ENCODE peak calls at places on chromosomes 16 and 17, in five cellular contexts. One of them, this sample, is unnamed.

GRCh38 chr16:59635674-59636073 is 901.6 kb upstream of the GOT2 start:
- DNase-seq in NCI-H2107: no peak
- DNase-seq in transverse colon: no peak
- DNase-seq in activated T-cell treated with anti-CD3 and anti-CD28 coated beads, Interleukin-2, amount 50 U/mL, for 1 hour: no peak
- DNase-seq in foreskin fibroblast: peak
- DNase-seq in this sample: no peak

GRCh38 chr17:28406478-28406824 is 439 bp upstream of the SLC46A1 start:
- DNase-seq in activated T-cell treated with anti-CD3 and anti-CD28 coated beads, Interleukin-2, amount 50 U/mL, for 1 hour: no peak
- DNase-seq in foreskin fibroblast: no peak
- DNase-seq in NCI-H2107: no peak
- DNase-seq in transverse colon: no peak
- DNase-seq in this sample: no peak

GRCh38 chr16:67865318-67865717 is 7.5 kb upstream of the EDC4 start:
- DNase-seq in foreskin fibroblast: no peak
- DNase-seq in transverse colon: peak
- DNase-seq in activated T-cell treated with anti-CD3 and anti-CD28 coated beads, Interleukin-2, amount 50 U/mL, for 1 hour: no peak
- DNase-seq in NCI-H2107: peak
- DNase-seq in this sample: no peak

GRCh38 chr16:79593074-79593531 is 7.4 kb downstream of the MAF start:
- DNase-seq in NCI-H2107: no peak
- DNase-seq in activated T-cell treated with anti-CD3 and anti-CD28 coated beads, Interleukin-2, amount 50 U/mL, for 1 hour: no peak
- DNase-seq in transverse colon: no peak
- DNase-seq in foreskin fibroblast: no peak
- DNase-seq in this sample: no peak

GRCh38 chr16:87834668-87835473 is 34.4 kb downstream of the SLC7A5 start:
- DNase-seq in foreskin fibroblast: peak
- DNase-seq in NCI-H2107: peak
- DNase-seq in transverse colon: no peak
- DNase-seq in activated T-cell treated with anti-CD3 and anti-CD28 coated beads, Interleukin-2, amount 50 U/mL, for 1 hour: peak
- DNase-seq in this sample: no peak

GRCh38 chr17:17180741-17181525 is 25.2 kb downstream of the PLD6 start:
- DNase-seq in transverse colon: no peak
- DNase-seq in NCI-H2107: no peak
- DNase-seq in foreskin fibroblast: no peak
- DNase-seq in activated T-cell treated with anti-CD3 and anti-CD28 coated beads, Interleukin-2, amount 50 U/mL, for 1 hour: no peak
- DNase-seq in this sample: no peak

GRCh38 chr16:67264866-67265265 is 14.5 kb upstream of the PLEKHG4 start:
- DNase-seq in NCI-H2107: no peak
- DNase-seq in foreskin fibroblast: no peak
- DNase-seq in transverse colon: no peak
- DNase-seq in activated T-cell treated with anti-CD3 and anti-CD28 coated beads, Interleukin-2, amount 50 U/mL, for 1 hour: no peak
- DNase-seq in this sample: no peak

GRCh38 chr16:56478228-56479049 is 27.1 kb downstream of the OGFOD1 start:
- DNase-seq in transverse colon: no peak
- DNase-seq in NCI-H2107: no peak
- DNase-seq in activated T-cell treated with anti-CD3 and anti-CD28 coated beads, Interleukin-2, amount 50 U/mL, for 1 hour: no peak
- DNase-seq in foreskin fibroblast: no peak
- DNase-seq in this sample: no peak

GRCh38 chr17:30378191-30378796 is 433 bp upstream of the CPD start:
- DNase-seq in transverse colon: peak
- DNase-seq in foreskin fibroblast: no peak
- DNase-seq in activated T-cell treated with anti-CD3 and anti-CD28 coated beads, Interleukin-2, amount 50 U/mL, for 1 hour: peak
- DNase-seq in NCI-H2107: no peak
- DNase-seq in this sample: no peak

GRCh38 chr16:84643180-84643583 is 5.1 kb upstream of the KLHL36 start:
- DNase-seq in activated T-cell treated with anti-CD3 and anti-CD28 coated beads, Interleukin-2, amount 50 U/mL, for 1 hour: no peak
- DNase-seq in foreskin fibroblast: peak
- DNase-seq in transverse colon: peak
- DNase-seq in NCI-H2107: no peak
- DNase-seq in this sample: no peak

GRCh38 chr17:4008496-4009163 is 44.4 kb upstream of the ATP2A3 start:
- DNase-seq in NCI-H2107: no peak
- DNase-seq in foreskin fibroblast: no peak
- DNase-seq in transverse colon: no peak
- DNase-seq in activated T-cell treated with anti-CD3 and anti-CD28 coated beads, Interleukin-2, amount 50 U/mL, for 1 hour: no peak
- DNase-seq in this sample: no peak

GRCh38 chr17:79925242-79925957 is 86.2 kb upstream of the CBX4 start:
- DNase-seq in foreskin fibroblast: no peak
- DNase-seq in activated T-cell treated with anti-CD3 and anti-CD28 coated beads, Interleukin-2, amount 50 U/mL, for 1 hour: no peak
- DNase-seq in transverse colon: peak
- DNase-seq in NCI-H2107: peak
- DNase-seq in this sample: no peak

GRCh38 chr16:54136276-54136625 is 150.3 kb downstream of the IRX3 start:
- DNase-seq in foreskin fibroblast: peak
- DNase-seq in NCI-H2107: no peak
- DNase-seq in transverse colon: no peak
- DNase-seq in activated T-cell treated with anti-CD3 and anti-CD28 coated beads, Interleukin-2, amount 50 U/mL, for 1 hour: no peak
- DNase-seq in this sample: no peak

GRCh38 chr17:68011199-68011665 is 15.0 kb upstream of the C17orf58 start:
- DNase-seq in NCI-H2107: no peak
- DNase-seq in foreskin fibroblast: no peak
- DNase-seq in transverse colon: peak
- DNase-seq in activated T-cell treated with anti-CD3 and anti-CD28 coated beads, Interleukin-2, amount 50 U/mL, for 1 hour: peak
- DNase-seq in this sample: no peak

GRCh38 chr16:2232094-2232990 is 3.9 kb upstream of the DNASE1L2 start:
- DNase-seq in NCI-H2107: no peak
- DNase-seq in transverse colon: no peak
- DNase-seq in activated T-cell treated with anti-CD3 and anti-CD28 coated beads, Interleukin-2, amount 50 U/mL, for 1 hour: no peak
- DNase-seq in foreskin fibroblast: no peak
- DNase-seq in this sample: no peak

GRCh38 chr17:45318561-45319230 is 1.9 kb upstream of the MAP3K14 start:
- DNase-seq in activated T-cell treated with anti-CD3 and anti-CD28 coated beads, Interleukin-2, amount 50 U/mL, for 1 hour: no peak
- DNase-seq in NCI-H2107: no peak
- DNase-seq in transverse colon: no peak
- DNase-seq in foreskin fibroblast: no peak
- DNase-seq in this sample: no peak

GRCh38 chr16:85613609-85614337 is 651 bp downstream of the GSE1 start:
- DNase-seq in activated T-cell treated with anti-CD3 and anti-CD28 coated beads, Interleukin-2, amount 50 U/mL, for 1 hour: peak
- DNase-seq in transverse colon: peak
- DNase-seq in foreskin fibroblast: no peak
- DNase-seq in NCI-H2107: no peak
- DNase-seq in this sample: no peak

GRCh38 chr17:6556121-6557039 is at the start of gene PITPNM3:
- DNase-seq in activated T-cell treated with anti-CD3 and anti-CD28 coated beads, Interleukin-2, amount 50 U/mL, for 1 hour: no peak
- DNase-seq in transverse colon: peak
- DNase-seq in NCI-H2107: no peak
- DNase-seq in foreskin fibroblast: no peak
- DNase-seq in this sample: no peak

GRCh38 chr17:81429353-81429774 is 34.1 kb downstream of the BAHCC1 start:
- DNase-seq in transverse colon: peak
- DNase-seq in foreskin fibroblast: peak
- DNase-seq in NCI-H2107: peak
- DNase-seq in activated T-cell treated with anti-CD3 and anti-CD28 coated beads, Interleukin-2, amount 50 U/mL, for 1 hour: peak
- DNase-seq in this sample: no peak

GRCh38 chr16:11224096-11224893 is 31.7 kb downstream of the SOCS1 start:
- DNase-seq in activated T-cell treated with anti-CD3 and anti-CD28 coated beads, Interleukin-2, amount 50 U/mL, for 1 hour: peak
- DNase-seq in foreskin fibroblast: no peak
- DNase-seq in transverse colon: peak
- DNase-seq in NCI-H2107: no peak
- DNase-seq in this sample: no peak

GRCh38 chr16:48295493-48296281 is 48.3 kb upstream of the ABCC11 start:
- DNase-seq in foreskin fibroblast: no peak
- DNase-seq in activated T-cell treated with anti-CD3 and anti-CD28 coated beads, Interleukin-2, amount 50 U/mL, for 1 hour: no peak
- DNase-seq in transverse colon: no peak
- DNase-seq in NCI-H2107: no peak
- DNase-seq in this sample: no peak

GRCh38 chr17:43578699-43579569 is 32.8 kb upstream of the ETV4 start:
- DNase-seq in NCI-H2107: no peak
- DNase-seq in foreskin fibroblast: peak
- DNase-seq in transverse colon: no peak
- DNase-seq in activated T-cell treated with anti-CD3 and anti-CD28 coated beads, Interleukin-2, amount 50 U/mL, for 1 hour: peak
- DNase-seq in this sample: no peak